ENCODE peak calls at places on chromosomes 16 and 17, in eight cellular contexts. Q is astrocyte of the cerebellum; L is sigmoid colon; O is stimulated activated CD4-positive, alpha-beta T cell treated with anti-CD3 and anti-CD28 coated beads, Interleukin-2, amount 100 ng/mL, for 48 hours; R is CD8-positive, alpha-beta memory T cell; G is progenitor cell of endocrine pancreas; B is GM04504; I is OCI-LY7. V is an unnamed sample.

GRCh38 chr17:78998311-78999055 is 11.1 kb downstream of the CANT1 start:
- DNase-seq in R (no peak), Q (no peak), G (no peak), O (no peak), B (no peak), I (no peak), L (peak; percentile 63), V (peak; percentile 86)

GRCh38 chr16:14087590-14088154 is 16.6 kb downstream of the MRTFB start:
- DNase-seq in I (no peak), Q (no peak), B (no peak), L (no peak), R (no peak), O (no peak), G (no peak), V (no peak)

GRCh38 chr16:85171809-85172464 is 59.7 kb upstream of the CIBAR2 start:
- DNase-seq in B (no peak), R (no peak), Q (no peak), O (no peak), G (no peak), L (no peak), I (no peak), V (no peak)

GRCh38 chr17:66527335-66527734 is 224.9 kb downstream of the PRKCA start:
- DNase-seq in B (no peak), R (no peak), O (no peak), I (no peak), Q (no peak), L (no peak), G (no peak), V (no peak)

GRCh38 chr17:4940625-4941021 is 555 bp downstream of the RNF167 start:
- DNase-seq in O (no peak), R (peak; percentile 29), G (no peak), Q (no peak), I (peak; percentile 64), B (no peak), L (no peak), V (peak; percentile 91)

GRCh38 chr17:71287246-71287828 is 833.5 kb upstream of the SOX9 start:
- DNase-seq in O (no peak), G (no peak), B (no peak), R (no peak), Q (peak; percentile 9), L (no peak), I (no peak), V (no peak)

GRCh38 chr16:50338371-50339231 is 30.2 kb downstream of the BRD7 start:
- DNase-seq in G (no peak), B (no peak), I (no peak), L (no peak), Q (no peak), O (no peak), R (peak; percentile 27), V (no peak)

GRCh38 chr17:76119409-76120371 is 16.1 kb upstream of the EXOC7 start:
- DNase-seq in R (no peak), G (no peak), B (no peak), Q (no peak), O (no peak), L (peak; percentile 48), I (no peak), V (no peak)

GRCh38 chr16:12426122-12426521 is 377.6 kb downstream of the CPPED1 start:
- DNase-seq in B (peak; percentile 24), O (no peak), G (no peak), Q (peak; percentile 49), R (no peak), L (no peak), I (no peak), V (no peak)

GRCh38 chr16:47970291-47970931 is 185.4 kb downstream of the ABCC12 start:
- DNase-seq in Q (peak; percentile 45), L (no peak), R (no peak), G (peak; percentile 26), O (no peak), I (peak; percentile 12), B (peak; percentile 13), V (no peak)

GRCh38 chr16:54287758-54288591 is 1.4 kb upstream of the IRX3 start:
- DNase-seq in G (no peak), Q (no peak), R (no peak), I (no peak), L (no peak), B (no peak), O (no peak), V (peak; percentile 30)

GRCh38 chr17:77744268-77744988 is 214.1 kb upstream of the TNRC6C start:
- DNase-seq in L (peak; percentile 68), R (no peak), G (no peak), O (no peak), B (no peak), Q (no peak), I (no peak), V (peak; percentile 41)

GRCh38 chr16:86277236-86277635 is 233.1 kb upstream of the FOXF1 start:
- DNase-seq in B (no peak), G (no peak), L (no peak), Q (no peak), R (no peak), I (no peak), O (no peak), V (no peak)

GRCh38 chr16:19876501-19877059 is 8.1 kb downstream of the GPRC5B start:
- DNase-seq in L (no peak), I (no peak), O (no peak), B (no peak), G (no peak), R (no peak), Q (no peak), V (no peak)

GRCh38 chr17:57600092-57600491 is 145.0 kb downstream of the CCDC182 start:
- DNase-seq in O (no peak), R (peak; percentile 61), I (peak; percentile 28), B (no peak), Q (no peak), L (no peak), G (no peak), V (no peak)

GRCh38 chr17:81438024-81438664 is 42.9 kb downstream of the BAHCC1 start:
- DNase-seq in R (no peak), I (no peak), Q (no peak), G (no peak), O (no peak), B (no peak), L (no peak), V (no peak)

GRCh38 chr17:60354223-60354622 is 37.7 kb downstream of the USP32 start:
- DNase-seq in O (no peak), I (no peak), G (no peak), Q (peak; percentile 85), B (peak; percentile 61), R (no peak), L (no peak), V (no peak)

GRCh38 chr17:50129946-50130777 is at the start of gene SAMD14:
- DNase-seq in O (no peak), I (no peak), R (peak; percentile 47), G (no peak), L (no peak), Q (no peak), B (no peak), V (no peak)

GRCh38 chr16:69444873-69445517 is 20.6 kb downstream of the CYB5B start:
- DNase-seq in G (no peak), I (no peak), L (no peak), O (no peak), B (no peak), Q (no peak), R (no peak), V (no peak)

GRCh38 chr17:17767096-17767470 is 69.7 kb downstream of the SREBF1 start:
- DNase-seq in G (no peak), B (no peak), I (no peak), L (no peak), R (no peak), Q (peak; percentile 50), O (no peak), V (no peak)

V was measured in spleen.